ENCODE peak calls at places on chromosomes 2 and 18, in eight cellular contexts. V is CD8-positive, alpha-beta T cell; T is left ventricle myocardium inferior; L is ovary; E is trophoblast cell; F is tibial nerve; C is Peyer's patch; K is uterus. U is an unnamed sample. For H3K27me3 and H3K4me1, the result is how much of the 10 kb centered on the place peaks cover.

GRCh38 chr18:12597775-12598174 is 60.1 kb downstream of the SPIRE1 start:
- DNase-seq in V (no peak), K (no peak), C (no peak), T (peak), E (peak), F (no peak), L (no peak), U (no peak)

GRCh38 chr18:8329186-8329771 is 280.0 kb upstream of the RAB12 start:
- DNase-seq in C (no peak), T (no peak), E (peak), F (no peak), K (no peak), L (no peak), V (no peak), U (no peak)

GRCh38 chr2:79530443-79530842 is 17.6 kb downstream of the CTNNA2 start:
- DNase-seq in E (no peak), F (no peak), K (no peak), C (no peak), V (no peak), L (no peak), T (no peak), U (no peak)

GRCh38 chr2:186496401-186496800 is 10.3 kb downstream of the ZC3H15 start:
- DNase-seq in C (no peak), V (no peak), K (no peak), L (no peak), F (no peak), T (no peak), E (peak), U (no peak)

GRCh38 chr2:23801396-23801795 is 125.5 kb downstream of the ATAD2B start:
- DNase-seq in K (no peak), V (no peak), E (peak), F (no peak), L (no peak), C (no peak), T (no peak), U (no peak)

GRCh38 chr18:74251297-74252031 is 40.3 kb downstream of the CYB5A start:
- DNase-seq in V (no peak), K (peak), F (no peak), L (no peak), T (no peak), C (no peak), E (peak), U (no peak)

GRCh38 chr2:10537522-10538195 is 89.5 kb upstream of the ODC1 start:
- DNase-seq in V (no peak), L (no peak), C (no peak), F (no peak), T (no peak), K (no peak), E (peak), U (no peak)

GRCh38 chr18:9708882-9709877 is 1.1 kb downstream of the RAB31 start:
- DNase-seq in C (peak), F (no peak), V (no peak), L (peak), K (peak), E (peak), T (peak), U (no peak)

GRCh38 chr2:226609361-226609760 is 190.3 kb downstream of the IRS1 start:
- DNase-seq in T (no peak), E (peak), K (no peak), L (no peak), F (no peak), V (no peak), C (no peak), U (no peak)

GRCh38 chr18:42931501-42931900 is 184.0 kb downstream of the RIT2 start:
- DNase-seq in L (no peak), E (peak), K (no peak), T (no peak), F (no peak), V (no peak), C (no peak), U (no peak)

GRCh38 chr2:70557171-70557838 is 3.7 kb upstream of the TGFA start:
- DNase-seq in K (no peak), F (no peak), E (no peak), C (no peak), T (no peak), V (no peak), L (no peak), U (no peak)

GRCh38 chr2:20143263-20143662 is 81.7 kb downstream of the SDC1 start:
- DNase-seq in T (no peak), F (no peak), L (no peak), C (no peak), E (peak), K (no peak), V (no peak), U (no peak)

GRCh38 chr2:28810384-28811285 is at the start of gene SPDYA:
- DNase-seq in K (peak), V (peak), T (peak), L (peak), C (peak), E (peak), F (peak), U (peak)

GRCh38 chr2:58680938-58681337 is 439.8 kb upstream of the FANCL start:
- DNase-seq in T (no peak), C (no peak), F (no peak), E (peak), K (no peak), V (no peak), L (no peak), U (no peak)

GRCh38 chr2:109031481-109032228 is 42.6 kb upstream of the EDAR start:
- DNase-seq in F (peak), T (peak), L (peak), E (peak), V (peak), K (peak), C (peak), U (peak)

GRCh38 chr2:151183072-151183580 is 78.5 kb downstream of the RBM43 start:
- DNase-seq in C (no peak), T (no peak), E (no peak), F (no peak), V (no peak), L (no peak), K (no peak), U (no peak)

GRCh38 chr2:66364495-66364992 is 70.4 kb upstream of the MEIS1 start:
- DNase-seq in C (no peak), F (peak), K (peak), E (no peak), T (peak), V (no peak), L (no peak), U (no peak)

GRCh38 chr2:109516445-109517117 is 97.2 kb downstream of the SEPTIN10 start:
- DNase-seq in L (no peak), F (no peak), C (no peak), V (no peak), T (peak), K (no peak), E (peak), U (no peak)

GRCh38 chr2:101808006-101808562 is 110.6 kb downstream of the MAP4K4 start:
- DNase-seq in C (no peak), E (no peak), L (no peak), V (no peak), K (no peak), T (no peak), F (no peak), U (no peak)

GRCh38 chr2:179579744-179580143 is 281.7 kb downstream of the ZNF385B start:
- DNase-seq in L (no peak), C (no peak), K (no peak), F (no peak), V (no peak), T (no peak), E (no peak), U (no peak)

GRCh38 chr2:23532311-23533013 is 147.5 kb downstream of the KLHL29 start:
- DNase-seq in L (peak), F (no peak), E (no peak), C (no peak), T (no peak), V (peak), K (peak), U (peak)

GRCh38 chr2:112622528-112622849 is 23.2 kb upstream of the SLC20A1 start:
- DNase-seq in L (no peak), E (peak), V (no peak), F (no peak), K (no peak), T (no peak), C (peak), U (no peak)

GRCh38 chr2:77054938-77055337 is 467.2 kb downstream of the LRRTM4 start:
- DNase-seq in F (no peak), C (no peak), E (no peak), V (no peak), L (no peak), T (no peak), K (no peak), U (no peak)

GRCh38 chr2:201180010-201180409 is 2.9 kb upstream of the CASP10 start:
- DNase-seq in E (peak), L (no peak), K (no peak), V (no peak), T (no peak), C (no peak), F (no peak), U (no peak)

GRCh38 chr18:59748628-59749360 is 51.6 kb upstream of the CCBE1 start:
- DNase-seq in V (no peak), L (no peak), F (no peak), T (no peak), K (no peak), E (peak), C (no peak), U (no peak)

GRCh38 chr18:54149078-54149697 is 75.3 kb downstream of the MBD2 start:
- DNase-seq in E (peak), K (peak), V (no peak), F (no peak), L (no peak), T (no peak), C (no peak), U (no peak)

GRCh38 chr2:66440011-66440542 is 5.2 kb downstream of the MEIS1 start:
- DNase-seq in L (peak), V (no peak), K (no peak), T (peak), C (no peak), F (no peak), E (no peak), U (no peak)

GRCh38 chr2:201127128-201127521 is 11.2 kb downstream of the CFLAR start:
- DNase-seq in C (peak), L (no peak), K (no peak), T (no peak), V (no peak), E (no peak), F (no peak), U (no peak)

GRCh38 chr18:26103579-26103978 is 13.2 kb upstream of the SS18 start:
- DNase-seq in E (peak), F (no peak), L (no peak), V (peak), C (peak), K (no peak), T (no peak), U (no peak)

GRCh38 chr2:162475661-162476060 is 131.7 kb downstream of the GCA start:
- DNase-seq in L (no peak), F (no peak), E (no peak), V (no peak), C (no peak), T (no peak), K (no peak), U (no peak)

GRCh38 chr2:239496700-239497099 is 95.9 kb upstream of the HDAC4 start:
- DNase-seq in L (no peak), E (no peak), C (no peak), K (no peak), T (no peak), V (no peak), F (no peak), U (no peak)

GRCh38 chr2:40095003-40095402 is 315.9 kb upstream of the THUMPD2 start:
- DNase-seq in V (no peak), L (no peak), K (no peak), T (no peak), C (no peak), E (no peak), F (no peak), U (no peak)

GRCh38 chr2:204019572-204020501 is 83.3 kb downstream of the ICOS start:
- DNase-seq in F (no peak), E (peak), V (no peak), L (no peak), K (no peak), T (no peak), C (no peak), U (no peak)

GRCh38 chr2:128446049-128446811 is 127.6 kb upstream of the HS6ST1 start:
- DNase-seq in F (no peak), E (no peak), V (no peak), K (peak), T (no peak), L (no peak), C (peak), U (peak)

GRCh38 chr2:167069855-167070254 is 181.6 kb downstream of the XIRP2 start:
- DNase-seq in F (no peak), K (no peak), E (peak), C (no peak), L (no peak), V (no peak), T (no peak), U (no peak)

GRCh38 chr2:108349571-108349928 is 28.2 kb upstream of the SULT1C4 start:
- DNase-seq in K (no peak), T (no peak), C (no peak), V (no peak), L (no peak), F (no peak), E (no peak), U (no peak)

GRCh38 chr2:137963535-137964065 is 673 bp upstream of the HNMT start:
- DNase-seq in L (no peak), K (no peak), F (no peak), V (no peak), E (no peak), T (no peak), C (no peak), U (no peak)

GRCh38 chr2:25255745-25256485 is 85.8 kb downstream of the DNMT3A start:
- DNase-seq in K (no peak), V (no peak), T (no peak), C (no peak), L (no peak), E (peak), F (no peak), U (no peak)

GRCh38 chr2:133085646-133086045 is 415.6 kb upstream of the LYPD1 start:
- DNase-seq in F (no peak), C (no peak), T (no peak), L (no peak), K (no peak), V (no peak), E (no peak), U (no peak)

GRCh38 chr2:240672076-240672700 is 10.5 kb downstream of the AQP12B start:
- DNase-seq in K (no peak), F (no peak), C (no peak), V (no peak), T (no peak), E (no peak), L (no peak), U (no peak)
- H3K27me3 ChIP-seq in K (under half), F (under half), C (under half), V (under half), T (under half), E (under half), L (under half), U (under half)

GRCh38 chr2:27042159-27042661 is 9.3 kb upstream of the AGBL5 start:
- DNase-seq in K (no peak), E (no peak), F (no peak), V (no peak), T (no peak), L (no peak), C (peak), U (no peak)
- H3K4me3 ChIP-seq in K (no peak), E (no peak), F (no peak), V (no peak), T (no peak), L (no peak), C (no peak), U (no peak)

GRCh38 chr2:158205215-158205614 is 103.5 kb downstream of the UPP2 start:
- DNase-seq in C (no peak), F (no peak), E (no peak), L (no peak), V (no peak), K (no peak), T (no peak), U (no peak)
- H3K4me1 ChIP-seq in C (under half), F (under half), E (under half), L (under half), V (under half), K (under half), T (under half), U (under half)

GRCh38 chr2:232632229-232632903 is 1.0 kb upstream of the EFHD1 start:
- DNase-seq in E (peak), C (no peak), T (peak), F (peak), L (peak), V (no peak), K (peak), U (no peak)

GRCh38 chr2:232634319-232635150 is 1.1 kb downstream of the EFHD1 start:
- DNase-seq in K (peak), C (no peak), L (peak), T (peak), E (peak), V (no peak), F (peak), U (no peak)

GRCh38 chr2:232632904-232633412 is 446 bp upstream of the EFHD1 start:
- DNase-seq in E (peak), L (peak), F (peak), K (peak), T (peak), V (no peak), C (peak), U (no peak)

GRCh38 chr2:232635820-232636219 is 2.4 kb downstream of the EFHD1 start:
- DNase-seq in C (no peak), E (no peak), V (no peak), L (no peak), F (no peak), T (no peak), K (no peak), U (no peak)

DNA sequence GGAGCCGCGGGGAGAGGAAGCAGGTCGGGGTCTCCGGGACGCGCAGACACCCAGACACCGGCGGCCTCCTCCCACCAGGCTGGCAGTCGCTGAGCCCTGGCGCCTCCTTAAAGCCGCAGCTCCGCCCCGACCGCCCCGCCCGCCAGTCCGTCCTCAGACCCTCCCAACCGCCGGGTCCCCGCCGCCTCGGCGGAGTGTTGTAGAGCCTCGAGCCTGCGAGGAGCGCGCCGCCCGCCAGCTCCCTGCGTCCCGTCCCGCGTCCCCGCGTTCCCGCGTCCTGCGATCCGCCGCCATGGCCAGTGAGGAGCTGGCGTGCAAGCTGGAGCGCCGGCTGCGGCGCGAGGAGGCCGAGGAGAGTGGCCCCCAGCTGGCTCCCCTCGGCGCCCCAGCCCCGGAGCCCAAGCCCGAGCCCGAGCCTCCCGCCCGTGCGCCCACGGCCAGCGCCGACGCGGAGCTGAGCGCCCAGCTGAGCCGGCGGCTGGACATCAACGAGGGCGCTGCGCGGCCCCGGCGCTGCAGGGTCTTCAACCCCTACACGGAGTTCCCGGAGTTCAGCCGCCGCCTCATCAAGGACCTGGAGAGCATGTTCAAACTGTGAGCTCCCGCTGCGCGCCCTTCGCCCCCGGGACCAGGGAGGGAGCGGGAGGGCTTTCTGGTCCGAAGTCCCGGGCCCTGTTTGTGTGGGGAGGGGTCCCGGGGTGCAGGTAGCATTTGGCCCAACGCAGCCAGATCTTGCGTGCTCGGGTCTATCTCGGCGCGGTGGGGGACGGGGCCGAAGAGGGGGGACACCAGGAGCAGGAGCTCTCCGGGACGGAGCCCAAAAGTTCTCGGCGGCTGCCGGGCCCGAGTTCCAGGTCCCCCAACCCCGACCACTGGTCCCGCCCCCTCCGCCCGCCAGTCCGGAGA is at the start of gene EFHD1:
- DNase-seq in T (peak), F (peak), E (peak), V (peak), L (peak), K (peak), C (peak), U (peak)
- H3K27me3 ChIP-seq in T (half or more), F (under half), E (under half), V (under half), L (under half), K (under half), C (under half), U (under half)

GRCh38 chr18:80107396-80107795 is 1.7 kb upstream of the ADNP2 start:
- DNase-seq in F (no peak), L (peak), K (no peak), E (no peak), T (no peak), C (no peak), V (no peak), U (no peak)
- H3K4me3 ChIP-seq in F (no peak), L (no peak), K (no peak), E (no peak), T (no peak), C (no peak), V (no peak), U (no peak)

GRCh38 chr2:171319164-171319810 is 114.5 kb downstream of the METTL8 start:
- DNase-seq in T (no peak), F (no peak), V (peak), K (no peak), L (no peak), E (no peak), C (no peak), U (no peak)
- H3K4me1 ChIP-seq in T (under half), F (under half), V (under half), K (under half), L (under half), E (under half), C (under half), U (under half)

GRCh38 chr2:219030177-219030940 is 11.0 kb downstream of the CFAP65 start:
- DNase-seq in F (no peak), E (no peak), V (no peak), C (no peak), K (no peak), T (no peak), L (no peak), U (no peak)
- H3K27me3 ChIP-seq in F (under half), E (under half), V (under half), C (under half), K (under half), T (half or more), L (under half), U (under half)

DNA sequence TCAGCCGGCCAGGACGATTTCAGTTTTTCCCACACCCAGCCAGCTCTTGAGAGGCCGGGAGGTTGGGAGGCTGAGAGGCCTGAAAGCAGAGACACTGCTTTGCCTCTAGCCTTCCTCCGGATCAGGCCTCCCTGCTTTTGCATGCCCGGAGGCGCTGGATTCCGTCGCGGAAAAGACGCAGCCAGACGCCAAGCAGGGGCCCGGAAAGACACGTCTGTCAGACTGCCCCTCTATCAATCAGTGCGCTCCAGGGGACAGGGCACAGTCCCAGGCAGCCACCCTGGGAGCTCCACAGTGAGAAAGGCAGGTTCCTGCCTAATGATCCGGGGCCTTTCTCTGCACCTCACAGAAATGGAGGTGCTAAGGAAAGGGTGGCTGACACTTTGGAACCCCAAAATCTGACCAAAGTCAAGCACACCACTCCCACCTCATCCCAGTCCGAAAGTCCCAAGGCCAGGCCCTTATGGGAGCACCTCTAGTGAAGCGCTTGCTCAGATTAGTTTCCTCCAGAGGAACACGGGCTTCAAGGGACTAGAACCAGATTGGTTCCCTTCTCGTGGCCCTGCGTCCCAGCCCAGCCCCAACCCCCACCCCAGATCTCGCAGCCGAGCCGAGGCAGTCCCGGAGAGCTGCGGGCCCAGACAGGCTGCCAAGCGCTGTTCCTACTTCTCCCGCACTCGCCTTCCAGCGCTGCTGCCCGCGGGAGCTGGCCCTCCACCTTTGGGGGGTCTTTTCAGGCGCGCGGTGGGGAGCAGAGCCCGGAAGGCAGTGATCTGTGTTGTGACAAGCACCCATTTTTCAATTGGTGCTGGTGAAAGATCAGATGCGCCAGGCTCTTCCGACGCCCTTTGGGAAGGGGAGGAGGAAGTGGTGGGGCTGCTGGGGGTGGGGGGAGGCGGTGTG is 5.0 kb downstream of the DLX1 start:
- DNase-seq in L (no peak), E (no peak), T (no peak), F (no peak), C (no peak), V (no peak), K (no peak), U (no peak)
- H3K4me3 ChIP-seq in L (no peak), E (no peak), T (no peak), F (no peak), C (no peak), V (no peak), K (no peak), U (no peak)

GRCh38 chr2:231241755-231242507 is 43.5 kb downstream of the ARMC9 start:
- DNase-seq in C (peak), F (peak), V (no peak), K (no peak), L (peak), E (peak), T (no peak), U (no peak)
- H3K4me1 ChIP-seq in C (under half), F (under half), V (under half), K (under half), L (under half), E (under half), T (under half), U (under half)

GRCh38 chr2:176189666-176190641 is 1.5 kb downstream of the HOXD1 start:
- DNase-seq in C (no peak), F (no peak), L (no peak), K (no peak), E (no peak), T (no peak), V (no peak), U (no peak)
- H3K27me3 ChIP-seq in C (under half), F (under half), L (under half), K (under half), E (under half), T (half or more), V (under half), U (under half)

U was measured in CD8-positive, alpha-beta memory T cell.